ENCODE peak calls at places on chromosomes 16 and 17, in five cellular contexts. Z, L, I, W and F are unnamed samples.

GRCh38 chr16:49189286-49189685 is 92.4 kb downstream of the CBLN1 start:
- DNase-seq in I (no peak), Z (no peak), L (no peak), W (no peak), F (no peak)

GRCh38 chr17:73645050-73645871 is 1.0 kb upstream of the SDK2 start:
- DNase-seq in I (no peak), Z (no peak), W (peak; percentile 36), L (no peak), F (no peak)

GRCh38 chr16:49347476-49347875 is 26.1 kb upstream of the C16orf78 start:
- DNase-seq in W (no peak), Z (no peak), I (no peak), L (no peak), F (no peak)

GRCh38 chr17:50130778-50131317 is 888 bp upstream of the SAMD14 start:
- DNase-seq in W (no peak), I (no peak), L (no peak), Z (no peak), F (no peak)

GRCh38 chr16:83338941-83339340 is 468.8 kb upstream of the HSBP1 start:
- DNase-seq in Z (peak; percentile 91), I (peak; percentile 37), W (no peak), L (no peak), F (no peak)

GRCh38 chr16:76535-77272 is 1.3 kb upstream of the MPG start:
- DNase-seq in L (no peak), W (peak; percentile 71), Z (peak; percentile 75), I (peak; percentile 95), F (peak; percentile 52)

GRCh38 chr16:85551319-85551978 is 61.7 kb upstream of the GSE1 start:
- DNase-seq in Z (no peak), L (no peak), I (no peak), W (no peak), F (no peak)

GRCh38 chr17:3972281-3972731 is 8.1 kb upstream of the ATP2A3 start:
- DNase-seq in W (peak; percentile 46), Z (no peak), L (no peak), I (no peak), F (no peak)

GRCh38 chr16:73433493-73434307 is 385.8 kb upstream of the ZFHX3 start:
- DNase-seq in Z (no peak), W (no peak), I (no peak), L (no peak), F (no peak)

GRCh38 chr17:75468311-75468754 is 11.9 kb downstream of the TMEM94 start:
- DNase-seq in L (no peak), W (no peak), I (no peak), Z (no peak), F (no peak)

GRCh38 chr17:34872640-34873039 is 88.6 kb downstream of the CCT6B start:
- DNase-seq in I (no peak), Z (no peak), L (no peak), W (no peak), F (no peak)

GRCh38 chr17:34146440-34147043 is 108.5 kb upstream of the CCL2 start:
- DNase-seq in I (no peak), L (no peak), W (peak; percentile 73), Z (no peak), F (peak; percentile 47)

GRCh38 chr17:46026815-46027125 is 27.7 kb downstream of the STH start:
- DNase-seq in I (no peak), Z (no peak), L (no peak), W (no peak), F (no peak)

GRCh38 chr16:24493859-24494258 is 45.5 kb upstream of the RBBP6 start:
- DNase-seq in Z (no peak), L (no peak), W (no peak), I (no peak), F (no peak)

GRCh38 chr16:27449434-27450188 is 47.6 kb downstream of the IL21R start:
- DNase-seq in W (peak; percentile 59), I (no peak), Z (no peak), L (no peak), F (no peak)

GRCh38 chr16:58502217-58502921 is 2.4 kb downstream of the NDRG4 start:
- DNase-seq in Z (no peak), I (no peak), L (no peak), W (no peak), F (no peak)

GRCh38 chr16:53518550-53519416 is 15.8 kb upstream of the AKTIP start:
- DNase-seq in W (peak; percentile 71), L (peak; percentile 31), I (peak; percentile 54), Z (peak; percentile 92), F (no peak)

GRCh38 chr16:29891525-29892457 is 7.6 kb downstream of the SEZ6L2 start:
- DNase-seq in L (no peak), I (no peak), W (no peak), Z (no peak), F (no peak)

GRCh38 chr17:76811834-76812233 is 56.4 kb upstream of the MGAT5B start:
- DNase-seq in L (no peak), W (no peak), Z (no peak), I (no peak), F (no peak)

GRCh38 chr17:78414178-78415162 is 36.0 kb downstream of the PGS1 start:
- DNase-seq in W (no peak), I (no peak), L (no peak), Z (no peak), F (no peak)

GRCh38 chr17:68981288-68981687 is 26.1 kb upstream of the ABCA8 start:
- DNase-seq in W (peak; percentile 25), L (no peak), Z (peak; percentile 98), I (peak; percentile 36), F (no peak)

GRCh38 chr17:30388321-30389179 is 9.8 kb downstream of the CPD start:
- DNase-seq in W (no peak), I (no peak), Z (no peak), L (no peak), F (no peak)

GRCh38 chr16:58018803-58019202 is 6.8 kb upstream of the MMP15 start:
- DNase-seq in I (no peak), Z (no peak), L (no peak), W (no peak), F (no peak)

GRCh38 chr16:81646561-81646960 is 132.5 kb upstream of the PLCG2 start:
- DNase-seq in I (peak; percentile 84), W (no peak), Z (no peak), L (no peak), F (no peak)

GRCh38 chr16:85153046-85153445 is 40.8 kb upstream of the CIBAR2 start:
- DNase-seq in L (no peak), I (no peak), Z (no peak), W (no peak), F (no peak)

GRCh38 chr16:6189216-6189615 is 1091.6 kb upstream of the EEF2KMT start:
- DNase-seq in L (no peak), Z (no peak), I (no peak), W (no peak), F (no peak)

GRCh38 chr17:82392209-82392920 is 20.8 kb downstream of the UTS2R start:
- DNase-seq in Z (no peak), L (no peak), I (no peak), W (no peak), F (no peak)

GRCh38 chr17:34171245-34171818 is 83.8 kb upstream of the CCL2 start:
- DNase-seq in I (peak; percentile 53), L (no peak), Z (peak; percentile 73), W (peak; percentile 54), F (peak; percentile 54)

GRCh38 chr17:40121191-40121885 is 433 bp upstream of the MSL1 start:
- DNase-seq in W (peak; percentile 59), L (no peak), I (peak; percentile 49), Z (peak; percentile 67), F (peak; percentile 60)

GRCh38 chr16:56812884-56813283 is 52.1 kb upstream of the SLC12A3 start:
- DNase-seq in W (no peak), L (no peak), Z (peak; percentile 77), I (peak; percentile 67), F (no peak)

DNA sequence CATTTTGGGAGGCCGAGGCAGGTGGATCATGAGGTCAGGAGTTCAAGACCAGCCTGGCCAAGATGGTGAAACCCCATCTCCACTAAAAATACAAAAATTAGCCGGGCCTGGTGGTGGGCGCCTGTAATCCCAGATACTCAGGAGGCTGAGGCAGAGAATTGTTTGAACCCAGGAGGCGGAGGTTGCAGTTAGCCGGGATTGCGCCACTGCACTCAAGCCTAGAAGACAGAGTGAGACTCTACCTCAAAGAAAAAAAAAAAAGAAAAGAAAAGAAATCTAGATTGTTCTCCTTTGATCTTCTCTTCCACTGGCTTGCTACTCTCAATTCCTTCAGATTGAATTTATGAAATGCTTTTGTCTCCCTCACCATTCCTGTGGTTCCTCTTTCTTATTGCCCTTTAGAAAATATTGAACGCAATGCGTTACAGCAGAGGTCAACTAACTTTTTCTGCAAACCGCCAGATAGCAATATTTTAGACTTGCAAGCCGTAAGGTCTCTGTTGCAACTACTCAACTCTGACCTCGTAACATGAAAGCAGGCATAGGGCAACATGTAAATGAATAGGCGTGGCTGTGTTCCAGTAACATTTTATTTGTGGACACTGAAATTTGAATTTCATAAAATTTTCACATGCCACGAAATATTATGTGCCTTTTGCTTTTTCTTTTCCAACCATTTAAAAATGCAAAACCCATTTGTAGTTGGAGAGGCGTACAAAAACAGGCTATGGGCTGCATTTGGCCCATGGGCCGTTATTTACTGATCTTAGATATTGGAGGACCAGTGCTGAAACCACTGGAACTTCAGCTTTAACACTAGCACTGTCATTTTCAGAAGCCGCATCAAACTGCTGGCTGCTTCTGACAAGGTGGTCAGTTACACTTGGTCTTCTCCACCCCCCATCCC is 24.8 kb downstream of the PITPNC1 start:
- DNase-seq in W (no peak), I (no peak), Z (no peak), L (no peak), F (no peak)
- TF ChIP-seq POLR2A in W (no peak), I (no peak), Z (no peak), L (no peak), F (no peak)

GRCh38 chr17:57407287-57408063 is 151.2 kb downstream of the MSI2 start:
- DNase-seq in Z (no peak), I (no peak), L (no peak), W (peak; percentile 62), F (no peak)
- TF ChIP-seq POLR2A in Z (no peak), I (no peak), L (no peak), W (peak; percentile 36), F (no peak)

DNA sequence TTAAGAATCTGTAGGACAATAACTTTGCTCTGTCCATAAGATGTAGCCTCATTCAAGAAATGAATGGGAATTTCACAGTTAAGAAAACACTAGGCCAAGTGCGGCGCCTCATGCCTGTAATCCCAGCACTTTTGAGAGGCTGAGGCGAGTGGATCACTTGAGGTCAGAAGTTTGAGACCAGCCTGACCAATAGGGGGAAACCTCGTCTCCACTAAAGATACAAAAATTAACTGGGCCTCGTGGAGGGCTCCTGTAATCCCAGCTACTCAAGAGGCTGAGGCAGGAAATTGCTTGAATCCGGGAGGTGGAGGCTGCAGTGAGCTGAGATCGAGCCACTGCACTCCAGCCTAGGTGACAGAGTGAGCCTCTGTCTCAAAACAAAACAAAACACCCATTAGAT is 19.9 kb upstream of the RSL1D1 start:
- DNase-seq in Z (peak; percentile 34), I (peak; percentile 30), L (no peak), W (no peak), F (peak; percentile 20)
- TF ChIP-seq POLR2A in Z (no peak), I (no peak), L (no peak), W (no peak), F (no peak)

GRCh38 chr16:60295451-60295850 is 1561.3 kb upstream of the GOT2 start:
- DNase-seq in I (no peak), L (no peak), W (no peak), Z (no peak), F (no peak)
- TF ChIP-seq POLR2A in I (no peak), L (no peak), W (no peak), Z (no peak), F (no peak)